ENCODE peak calls at places on chromosomes 16 and 17, in five cellular contexts. V is breast epithelium, Y is esophagus muscularis mucosa, P is HCT116, I is Panc1. T is an unnamed sample.

GRCh38 chr16:12063435-12063834 is 86.9 kb downstream of the SNX29 start:
- DNase-seq in V (no peak), Y (no peak), P (no peak), I (no peak), T (no peak)

GRCh38 chr17:1060991-1061390 is 64.1 kb downstream of the TIMM22 start:
- DNase-seq in V (no peak), Y (no peak), P (peak; percentile 93), I (peak; percentile 92), T (no peak)

GRCh38 chr17:59425085-59425901 is 93.8 kb downstream of the YPEL2 start:
- DNase-seq in V (no peak), Y (no peak), P (no peak), I (no peak), T (no peak)

GRCh38 chr16:57091200-57091989 is 988 bp upstream of the CPNE2 start:
- DNase-seq in V (no peak), Y (no peak), P (peak; percentile 32), I (no peak), T (no peak)

GRCh38 chr16:81707411-81708321 is 71.4 kb upstream of the PLCG2 start:
- DNase-seq in V (no peak), Y (no peak), P (no peak), I (no peak), T (no peak)

GRCh38 chr16:56606071-56606687 is 2.2 kb upstream of the MT2A start:
- DNase-seq in V (no peak), Y (no peak), P (peak; percentile 48), I (no peak), T (no peak)

GRCh38 chr17:57459286-57459915 is 203.1 kb downstream of the MSI2 start:
- DNase-seq in V (no peak), Y (no peak), P (peak; percentile 78), I (peak; percentile 73), T (no peak)

GRCh38 chr17:45424769-45425124 is 7.9 kb downstream of the ARHGAP27 start:
- DNase-seq in V (no peak), Y (no peak), P (no peak), I (no peak), T (no peak)

GRCh38 chr17:33267279-33267790 is 25.8 kb downstream of the ASIC2 start:
- DNase-seq in V (no peak), Y (no peak), P (no peak), I (peak; percentile 91), T (no peak)

GRCh38 chr17:395179-395578 is 42.6 kb upstream of the RPH3AL start:
- DNase-seq in V (no peak), Y (no peak), P (no peak), I (no peak), T (no peak)

GRCh38 chr16:11700264-11701029 is 32.2 kb downstream of the SNN start:
- DNase-seq in V (no peak), Y (no peak), P (no peak), I (no peak), T (no peak)

GRCh38 chr17:17714261-17714866 is 33.1 kb downstream of the RAI1 start:
- DNase-seq in V (no peak), Y (no peak), P (no peak), I (no peak), T (no peak)

GRCh38 chr17:82055965-82056728 is 4.4 kb downstream of the GPS1 start:
- DNase-seq in V (no peak), Y (no peak), P (no peak), I (no peak), T (no peak)

GRCh38 chr17:65109990-65110680 is 27.0 kb upstream of the RGS9 start:
- DNase-seq in V (no peak), Y (no peak), P (no peak), I (no peak), T (no peak)

GRCh38 chr17:19301274-19301946 is 61.1 kb downstream of the B9D1 start:
- DNase-seq in V (no peak), Y (no peak), P (no peak), I (no peak), T (no peak)

GRCh38 chr17:40541060-40541872 is 24.0 kb downstream of the CCR7 start:
- DNase-seq in V (peak; percentile 45), Y (no peak), P (no peak), I (no peak), T (no peak)

GRCh38 chr16:57889960-57890751 is 80.8 kb downstream of the CNGB1 start:
- DNase-seq in V (no peak), Y (no peak), P (no peak), I (no peak), T (no peak)

GRCh38 chr17:69415431-69415830 is 934 bp downstream of the MAP2K6 start:
- DNase-seq in V (no peak), Y (no peak), P (no peak), I (no peak), T (no peak)

DNA sequence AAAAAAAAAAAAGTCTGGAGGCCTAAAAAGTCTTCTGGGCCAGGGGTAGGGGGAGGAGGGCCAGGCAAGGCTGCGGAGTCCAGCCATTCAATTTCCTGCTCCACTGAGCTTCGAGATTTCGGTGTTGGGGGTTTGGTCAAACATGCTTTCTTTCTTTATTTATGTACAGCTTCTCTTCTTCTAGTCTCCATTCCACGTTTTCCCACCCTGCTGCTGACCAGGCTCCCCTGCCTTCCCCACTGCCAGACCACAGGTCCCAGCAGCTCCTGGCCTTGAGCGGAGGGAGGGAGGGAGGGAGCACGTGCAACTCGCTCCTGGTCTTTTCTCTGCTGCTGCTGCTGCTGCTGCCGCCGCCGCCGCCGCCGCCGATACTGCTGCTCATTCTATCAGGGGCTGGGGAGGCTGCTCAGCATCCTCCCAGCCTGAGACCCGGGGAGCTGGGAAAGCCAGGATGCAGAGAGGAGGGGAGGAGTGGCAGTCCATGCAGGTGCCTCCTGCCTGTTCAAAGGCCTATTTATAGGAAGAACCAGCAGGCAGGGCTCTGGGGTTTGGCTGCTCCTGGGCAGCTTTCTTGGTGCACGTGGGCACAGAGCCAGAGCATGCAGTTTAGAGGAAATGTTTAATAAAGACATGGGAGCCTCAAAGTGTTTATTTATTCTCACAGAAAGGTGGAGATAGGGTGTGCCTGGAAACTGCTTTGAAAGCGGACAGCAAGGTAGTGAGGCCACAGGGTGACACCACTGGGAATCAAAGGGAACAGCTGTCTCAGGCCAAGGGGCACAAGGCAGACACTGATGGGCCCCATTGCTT is 23.4 kb upstream of the ZFHX3 start:
- DNase-seq in V (no peak), Y (no peak), P (no peak), I (no peak), T (no peak)
- H3K4me3 ChIP-seq in V (peak overlapping the region; percentile 61), Y (peak overlapping the region; percentile 39), P (no peak overlapping the region), I (no peak overlapping the region), T (no peak overlapping the region)

GRCh38 chr17:76270127-76270592 is 5.0 kb downstream of the UBALD2 start:
- DNase-seq in V (no peak), Y (no peak), P (no peak), I (no peak), T (no peak)

GRCh38 chr17:76268015-76268749 is 3.0 kb downstream of the UBALD2 start:
- DNase-seq in V (no peak), Y (peak; percentile 96), P (no peak), I (no peak), T (no peak)

GRCh38 chr17:76267051-76267576 is 2.0 kb downstream of the UBALD2 start:
- DNase-seq in V (no peak), Y (no peak), P (no peak), I (no peak), T (no peak)

GRCh38 chr17:76270770-76271668 is 5.9 kb downstream of the UBALD2 start:
- DNase-seq in V (no peak), Y (no peak), P (no peak), I (no peak), T (no peak)

GRCh38 chr17:76268991-76269981 is 4.1 kb downstream of the UBALD2 start:
- DNase-seq in V (no peak), Y (no peak), P (no peak), I (no peak), T (no peak)
- TF ChIP-seq POLR2AphosphoS5 in V (no peak), Y (no peak), P (no peak), I (no peak), T (no peak)

GRCh38 chr17:63274156-63274555 is 171.9 kb downstream of the CYB561 start:
- DNase-seq in V (no peak), Y (no peak), P (peak; percentile 32), I (no peak), T (no peak)
- H3K4me3 ChIP-seq in V (no peak overlapping the region), Y (no peak overlapping the region), P (no peak overlapping the region), I (no peak overlapping the region), T (no peak overlapping the region)

DNA sequence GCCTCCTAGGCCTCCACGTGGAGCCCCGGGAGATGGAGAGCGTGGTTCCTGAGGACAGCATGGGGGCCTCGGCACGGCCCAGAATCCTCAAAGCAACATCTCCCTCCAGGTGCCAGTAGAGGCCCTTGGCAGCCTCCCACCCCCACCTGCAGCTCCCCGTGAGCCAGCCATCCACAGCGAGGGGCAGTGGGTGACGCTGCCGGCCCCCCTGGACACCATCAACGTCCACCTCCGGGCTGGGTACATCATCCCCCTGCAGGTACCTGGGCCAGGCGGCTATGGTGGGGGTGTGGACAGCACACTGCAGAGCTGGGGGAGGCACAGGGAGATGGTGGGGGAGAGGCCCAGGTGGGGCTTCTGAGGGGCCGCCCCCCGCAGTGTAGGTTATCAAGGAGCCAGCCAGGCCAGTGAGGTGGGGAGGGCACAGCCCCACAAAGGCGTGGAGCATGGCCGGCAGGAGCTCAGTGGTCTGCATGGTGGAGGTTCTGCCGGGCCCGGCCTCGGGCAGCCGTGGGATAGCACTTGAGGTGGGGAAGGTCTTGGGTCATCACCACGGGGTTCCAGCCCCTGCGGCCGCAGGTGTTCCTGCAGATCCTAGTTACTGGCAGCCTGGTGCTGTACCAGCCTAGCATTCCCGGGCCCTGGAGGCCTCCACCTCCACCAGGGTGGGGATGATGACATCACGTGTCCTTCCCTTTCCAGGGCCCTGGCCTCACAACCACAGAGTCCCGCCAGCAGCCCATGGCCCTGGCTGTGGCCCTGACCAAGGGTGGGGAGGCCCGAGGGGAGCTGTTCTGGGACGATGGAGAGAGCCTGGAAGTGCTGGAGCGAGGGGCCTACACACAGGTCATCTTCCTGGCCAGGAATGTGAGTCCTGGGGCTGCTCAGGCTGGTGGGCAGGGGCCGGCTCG is 16.4 kb downstream of the GAA start:
- DNase-seq in V (no peak), Y (no peak), P (no peak), I (no peak), T (no peak)
- TF ChIP-seq POLR2AphosphoS5 in V (no peak), Y (no peak), P (no peak), I (no peak), T (no peak)

DNA sequence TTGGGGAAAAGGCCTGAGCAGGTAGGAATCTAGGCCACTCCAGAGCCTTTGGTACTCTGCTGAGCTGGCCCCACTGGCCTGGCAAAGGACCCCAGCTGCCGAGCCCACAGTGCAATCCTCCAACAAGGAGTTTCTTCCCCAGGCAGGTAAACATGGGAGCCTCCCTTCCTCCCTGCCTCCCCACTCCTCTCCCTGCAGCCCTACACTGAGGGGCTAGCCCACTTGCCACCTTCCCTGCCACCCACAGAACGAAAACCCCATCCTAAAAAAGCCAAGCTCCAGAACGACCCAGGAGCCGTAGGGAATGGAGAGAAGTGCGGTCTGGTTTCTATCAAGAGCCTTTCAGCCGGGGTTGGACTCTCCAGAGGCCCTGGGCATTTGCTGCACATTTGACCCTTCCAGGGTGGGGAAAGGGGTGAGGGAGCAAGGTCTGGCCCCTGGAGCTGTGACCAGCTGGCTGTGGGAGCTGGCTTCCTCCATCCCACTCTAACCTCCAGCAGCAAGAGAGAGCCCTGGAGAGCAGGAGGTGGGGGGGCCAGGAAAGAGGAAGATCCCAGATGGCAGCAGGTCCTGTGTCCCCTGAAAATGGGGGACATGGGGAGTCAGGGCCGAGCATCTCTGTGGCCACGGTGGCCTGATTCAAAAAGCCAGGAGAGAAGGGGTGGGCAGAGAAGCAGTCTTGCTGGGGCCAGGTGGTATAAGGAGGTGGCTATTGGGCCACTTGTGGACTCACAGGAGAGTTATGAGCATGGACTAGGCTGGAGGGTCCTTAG is 1.3 kb downstream of the HID1 start:
- DNase-seq in V (no peak), Y (no peak), P (no peak), I (no peak), T (no peak)
- H3K4me3 ChIP-seq in V (peak overlapping the region; percentile 84), Y (peak overlapping the region; percentile 74), P (peak overlapping the region; percentile 84), I (peak overlapping the region; percentile 58), T (no peak overlapping the region)

GRCh38 chr16:68737730-68738590 is 868 bp downstream of the CDH1 start:
- DNase-seq in V (peak; percentile 82), Y (no peak), P (no peak), I (no peak), T (no peak)
- TF ChIP-seq POLR2AphosphoS5 in V (peak; percentile 61), Y (no peak), P (peak; percentile 25), I (no peak), T (no peak)